ENCODE peak calls at places on chromosomes 6 and 20, in seven cellular contexts. One of them, this sample, is unnamed.

GRCh38 chr6:164826831-164827468 is 482.5 kb downstream of the C6orf118 start:
- DNase-seq in breast epithelium: no peak
- DNase-seq in transverse colon: no peak
- DNase-seq in stomach: no peak
- DNase-seq in GM12878: no peak
- DNase-seq in sigmoid colon: no peak
- DNase-seq in GM23338: no peak
- DNase-seq in this sample: no peak

GRCh38 chr6:75024796-75025195 is 181.1 kb downstream of the COL12A1 start:
- DNase-seq in transverse colon: no peak
- DNase-seq in breast epithelium: no peak
- DNase-seq in stomach: no peak
- DNase-seq in sigmoid colon: no peak
- DNase-seq in GM12878: no peak
- DNase-seq in GM23338: no peak
- DNase-seq in this sample: no peak

GRCh38 chr20:39222102-39222501 is 260.0 kb downstream of the DHX35 start:
- DNase-seq in GM23338: peak; percentile 5
- DNase-seq in GM12878: no peak
- DNase-seq in transverse colon: no peak
- DNase-seq in sigmoid colon: no peak
- DNase-seq in stomach: no peak
- DNase-seq in breast epithelium: no peak
- DNase-seq in this sample: no peak

GRCh38 chr6:14930366-14930989 is 315.4 kb upstream of the JARID2 start:
- DNase-seq in sigmoid colon: no peak
- DNase-seq in breast epithelium: no peak
- DNase-seq in GM12878: no peak
- DNase-seq in stomach: peak; percentile 55
- DNase-seq in GM23338: no peak
- DNase-seq in transverse colon: peak; percentile 48
- DNase-seq in this sample: no peak

GRCh38 chr6:144379356-144379755 is 94.2 kb downstream of the UTRN start:
- DNase-seq in sigmoid colon: no peak
- DNase-seq in GM23338: no peak
- DNase-seq in stomach: no peak
- DNase-seq in transverse colon: no peak
- DNase-seq in breast epithelium: no peak
- DNase-seq in GM12878: no peak
- DNase-seq in this sample: no peak

GRCh38 chr6:135939216-135939610 is 87.7 kb downstream of the PDE7B start:
- DNase-seq in GM23338: no peak
- DNase-seq in stomach: no peak
- DNase-seq in breast epithelium: no peak
- DNase-seq in GM12878: no peak
- DNase-seq in sigmoid colon: no peak
- DNase-seq in transverse colon: no peak
- DNase-seq in this sample: no peak

GRCh38 chr20:32538526-32538918 is 46.6 kb downstream of the NOL4L start:
- DNase-seq in transverse colon: no peak
- DNase-seq in GM23338: peak; percentile 70
- DNase-seq in stomach: no peak
- DNase-seq in GM12878: no peak
- DNase-seq in breast epithelium: no peak
- DNase-seq in sigmoid colon: no peak
- DNase-seq in this sample: no peak

GRCh38 chr20:63356511-63356910 is 4.6 kb downstream of the CHRNA4 start:
- DNase-seq in breast epithelium: no peak
- DNase-seq in stomach: no peak
- DNase-seq in transverse colon: no peak
- DNase-seq in GM12878: no peak
- DNase-seq in sigmoid colon: no peak
- DNase-seq in GM23338: no peak
- DNase-seq in this sample: no peak

GRCh38 chr20:8399963-8400362 is 267.9 kb downstream of the PLCB1 start:
- DNase-seq in breast epithelium: no peak
- DNase-seq in sigmoid colon: no peak
- DNase-seq in stomach: no peak
- DNase-seq in GM12878: peak; percentile 92
- DNase-seq in transverse colon: no peak
- DNase-seq in GM23338: no peak
- DNase-seq in this sample: no peak

GRCh38 chr6:19719691-19720127 is 117.5 kb upstream of the ID4 start:
- DNase-seq in sigmoid colon: no peak
- DNase-seq in stomach: no peak
- DNase-seq in GM12878: no peak
- DNase-seq in breast epithelium: no peak
- DNase-seq in transverse colon: no peak
- DNase-seq in GM23338: peak; percentile 76
- DNase-seq in this sample: no peak

GRCh38 chr6:95143408-95144180 is 433.7 kb upstream of the MANEA start:
- DNase-seq in breast epithelium: no peak
- DNase-seq in GM23338: no peak
- DNase-seq in sigmoid colon: no peak
- DNase-seq in GM12878: no peak
- DNase-seq in stomach: no peak
- DNase-seq in transverse colon: no peak
- DNase-seq in this sample: no peak

GRCh38 chr6:161443868-161444267 is 170.0 kb upstream of the AGPAT4 start:
- DNase-seq in sigmoid colon: no peak
- DNase-seq in GM12878: no peak
- DNase-seq in GM23338: peak; percentile 84
- DNase-seq in transverse colon: no peak
- DNase-seq in stomach: no peak
- DNase-seq in breast epithelium: no peak
- DNase-seq in this sample: no peak

GRCh38 chr20:17722493-17723300 is 22.9 kb downstream of the BANF2 start:
- DNase-seq in GM23338: no peak
- DNase-seq in transverse colon: no peak
- DNase-seq in GM12878: no peak
- DNase-seq in stomach: no peak
- DNase-seq in breast epithelium: no peak
- DNase-seq in sigmoid colon: no peak
- DNase-seq in this sample: no peak

GRCh38 chr20:21033817-21034216 is 72.3 kb downstream of the LINC00237 start:
- DNase-seq in transverse colon: no peak
- DNase-seq in sigmoid colon: no peak
- DNase-seq in stomach: no peak
- DNase-seq in GM23338: peak; percentile 15
- DNase-seq in GM12878: no peak
- DNase-seq in breast epithelium: no peak
- DNase-seq in this sample: no peak

GRCh38 chr6:66032626-66033025 is 325.6 kb upstream of the EYS start:
- DNase-seq in breast epithelium: no peak
- DNase-seq in stomach: no peak
- DNase-seq in transverse colon: no peak
- DNase-seq in GM12878: no peak
- DNase-seq in GM23338: no peak
- DNase-seq in sigmoid colon: no peak
- DNase-seq in this sample: no peak

GRCh38 chr6:7203939-7204338 is 96.2 kb downstream of the RREB1 start:
- DNase-seq in stomach: no peak
- DNase-seq in breast epithelium: no peak
- DNase-seq in GM23338: no peak
- DNase-seq in sigmoid colon: no peak
- DNase-seq in GM12878: no peak
- DNase-seq in transverse colon: no peak
- DNase-seq in this sample: no peak

GRCh38 chr20:50278684-50279531 is 88.3 kb downstream of the CEBPB start:
- DNase-seq in GM12878: no peak
- DNase-seq in breast epithelium: no peak
- DNase-seq in GM23338: peak; percentile 33
- DNase-seq in stomach: peak; percentile 89
- DNase-seq in transverse colon: peak; percentile 82
- DNase-seq in sigmoid colon: peak; percentile 81
- DNase-seq in this sample: no peak

GRCh38 chr6:143449731-143450452 is 603 bp downstream of the ADAT2 start:
- DNase-seq in GM12878: peak; percentile 53
- DNase-seq in transverse colon: peak; percentile 23
- DNase-seq in breast epithelium: no peak
- DNase-seq in stomach: no peak
- DNase-seq in sigmoid colon: no peak
- DNase-seq in GM23338: peak; percentile 24
- DNase-seq in this sample: no peak

GRCh38 chr6:26140254-26140966 is 53.2 kb downstream of the HFE start:
- DNase-seq in transverse colon: no peak
- DNase-seq in GM23338: no peak
- DNase-seq in sigmoid colon: no peak
- DNase-seq in breast epithelium: no peak
- DNase-seq in GM12878: no peak
- DNase-seq in stomach: no peak
- DNase-seq in this sample: no peak

GRCh38 chr20:36848677-36849076 is 27.3 kb upstream of the TLDC2 start:
- DNase-seq in sigmoid colon: no peak
- DNase-seq in GM12878: no peak
- DNase-seq in stomach: no peak
- DNase-seq in transverse colon: no peak
- DNase-seq in breast epithelium: no peak
- DNase-seq in GM23338: no peak
- DNase-seq in this sample: no peak

GRCh38 chr20:36850759-36851158 is 25.2 kb upstream of the TLDC2 start:
- DNase-seq in transverse colon: no peak
- DNase-seq in breast epithelium: no peak
- DNase-seq in GM12878: no peak
- DNase-seq in GM23338: no peak
- DNase-seq in sigmoid colon: no peak
- DNase-seq in stomach: no peak
- DNase-seq in this sample: no peak

GRCh38 chr20:36848078-36848660 is 27.8 kb upstream of the TLDC2 start:
- DNase-seq in stomach: no peak
- DNase-seq in breast epithelium: no peak
- DNase-seq in GM12878: no peak
- DNase-seq in sigmoid colon: peak; percentile 93
- DNase-seq in transverse colon: no peak
- DNase-seq in GM23338: no peak
- DNase-seq in this sample: no peak

GRCh38 chr20:36847710-36848040 is 28.3 kb upstream of the TLDC2 start:
- DNase-seq in sigmoid colon: no peak
- DNase-seq in transverse colon: no peak
- DNase-seq in GM23338: no peak
- DNase-seq in GM12878: no peak
- DNase-seq in stomach: no peak
- DNase-seq in breast epithelium: no peak
- DNase-seq in this sample: no peak

DNA sequence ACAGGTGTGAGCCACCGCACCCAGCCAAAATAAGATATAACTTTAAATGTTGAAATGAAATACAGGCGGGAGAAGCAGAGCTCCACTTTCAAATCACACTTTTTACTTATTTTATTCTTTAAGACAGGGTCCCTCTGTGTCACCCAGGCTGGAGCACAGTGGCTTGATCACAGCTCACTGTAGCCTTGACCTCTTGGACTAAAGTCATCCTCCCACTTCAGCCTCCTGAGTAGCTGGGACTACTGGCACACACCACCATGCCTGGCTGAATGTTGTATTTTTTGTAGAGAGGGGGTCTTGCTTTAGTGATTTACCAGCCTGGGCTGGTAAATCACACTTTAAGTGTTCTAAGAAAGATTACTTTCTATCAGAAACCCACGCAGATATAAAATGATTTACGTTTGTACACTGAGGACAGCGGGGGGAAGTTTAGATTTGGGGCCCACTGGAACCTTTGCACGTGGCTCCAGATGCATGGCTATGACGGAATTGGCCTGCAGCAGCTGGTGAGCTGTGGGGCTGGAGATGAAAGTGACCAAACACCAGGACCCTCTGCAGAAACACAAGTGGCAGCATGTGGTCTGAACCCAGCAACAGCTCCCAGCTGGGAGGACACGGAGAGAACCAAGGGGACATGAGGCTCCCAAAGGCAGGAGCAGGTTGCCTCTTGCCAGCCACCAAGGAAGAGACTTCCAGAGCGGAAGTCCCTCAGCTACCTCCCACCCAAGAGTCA is 26.4 kb upstream of the TLDC2 start:
- DNase-seq in GM12878: no peak
- DNase-seq in GM23338: no peak
- DNase-seq in stomach: no peak
- DNase-seq in breast epithelium: no peak
- DNase-seq in sigmoid colon: no peak
- DNase-seq in transverse colon: no peak
- DNase-seq in this sample: no peak
- H3K4me1 ChIP-seq in GM12878: peaks cover 64% of the 10 kb centered on the region
- H3K4me1 ChIP-seq in GM23338: no peaks in the 10 kb centered on the region
- H3K4me1 ChIP-seq in stomach: peaks cover 53% of the 10 kb centered on the region
- H3K4me1 ChIP-seq in breast epithelium: peaks cover 4% of the 10 kb centered on the region
- H3K4me1 ChIP-seq in sigmoid colon: no peaks in the 10 kb centered on the region
- H3K4me1 ChIP-seq in transverse colon: peaks cover 22% of the 10 kb centered on the region
- H3K4me1 ChIP-seq in this sample: no peaks in the 10 kb centered on the region

GRCh38 chr6:157358287-157358686 is 22.7 kb upstream of the ZDHHC14 start:
- DNase-seq in sigmoid colon: no peak
- DNase-seq in transverse colon: no peak
- DNase-seq in breast epithelium: no peak
- DNase-seq in stomach: no peak
- DNase-seq in GM12878: no peak
- DNase-seq in GM23338: no peak
- DNase-seq in this sample: no peak
- TF ChIP-seq POLR2AphosphoS5 in sigmoid colon: no peak
- TF ChIP-seq POLR2AphosphoS5 in transverse colon: no peak
- TF ChIP-seq POLR2AphosphoS5 in breast epithelium: no peak
- TF ChIP-seq POLR2AphosphoS5 in stomach: no peak
- TF ChIP-seq POLR2AphosphoS5 in GM12878: no peak
- TF ChIP-seq POLR2AphosphoS5 in GM23338: no peak
- TF ChIP-seq POLR2AphosphoS5 in this sample: no peak

GRCh38 chr6:157562997-157563396 is 182.0 kb downstream of the ZDHHC14 start:
- DNase-seq in GM12878: no peak
- DNase-seq in GM23338: no peak
- DNase-seq in sigmoid colon: no peak
- DNase-seq in transverse colon: no peak
- DNase-seq in breast epithelium: no peak
- DNase-seq in stomach: no peak
- DNase-seq in this sample: no peak
- H3K4me1 ChIP-seq in GM12878: peaks cover 59% of the 10 kb centered on the region
- H3K4me1 ChIP-seq in GM23338: no peaks in the 10 kb centered on the region
- H3K4me1 ChIP-seq in sigmoid colon: no peaks in the 10 kb centered on the region
- H3K4me1 ChIP-seq in transverse colon: no peaks in the 10 kb centered on the region
- H3K4me1 ChIP-seq in breast epithelium: no peaks in the 10 kb centered on the region
- H3K4me1 ChIP-seq in stomach: no peaks in the 10 kb centered on the region
- H3K4me1 ChIP-seq in this sample: no peaks in the 10 kb centered on the region

GRCh38 chr6:111752476-111752875 is 120.8 kb downstream of the FYN start:
- DNase-seq in sigmoid colon: no peak
- DNase-seq in GM12878: no peak
- DNase-seq in transverse colon: no peak
- DNase-seq in stomach: no peak
- DNase-seq in GM23338: no peak
- DNase-seq in breast epithelium: no peak
- DNase-seq in this sample: no peak

GRCh38 chr6:111748247-111748647 is 125.0 kb downstream of the FYN start:
- DNase-seq in stomach: no peak
- DNase-seq in GM23338: no peak
- DNase-seq in sigmoid colon: no peak
- DNase-seq in GM12878: no peak
- DNase-seq in transverse colon: no peak
- DNase-seq in breast epithelium: no peak
- DNase-seq in this sample: no peak

GRCh38 chr6:111750147-111750546 is 123.1 kb downstream of the FYN start:
- DNase-seq in breast epithelium: no peak
- DNase-seq in stomach: no peak
- DNase-seq in GM23338: no peak
- DNase-seq in sigmoid colon: no peak
- DNase-seq in transverse colon: no peak
- DNase-seq in GM12878: no peak
- DNase-seq in this sample: no peak

GRCh38 chr6:111753573-111753972 is 119.7 kb downstream of the FYN start:
- DNase-seq in transverse colon: no peak
- DNase-seq in breast epithelium: no peak
- DNase-seq in sigmoid colon: no peak
- DNase-seq in GM12878: no peak
- DNase-seq in GM23338: no peak
- DNase-seq in stomach: no peak
- DNase-seq in this sample: no peak

GRCh38 chr6:111750753-111751684 is 122.2 kb downstream of the FYN start:
- DNase-seq in stomach: no peak
- DNase-seq in transverse colon: peak; percentile 33
- DNase-seq in GM12878: no peak
- DNase-seq in GM23338: peak; percentile 92
- DNase-seq in sigmoid colon: no peak
- DNase-seq in breast epithelium: no peak
- DNase-seq in this sample: no peak
- TF ChIP-seq POLR2AphosphoS5 in stomach: no peak
- TF ChIP-seq POLR2AphosphoS5 in transverse colon: no peak
- TF ChIP-seq POLR2AphosphoS5 in GM12878: peak; percentile 34
- TF ChIP-seq POLR2AphosphoS5 in GM23338: no peak
- TF ChIP-seq POLR2AphosphoS5 in sigmoid colon: no peak
- TF ChIP-seq POLR2AphosphoS5 in breast epithelium: no peak
- TF ChIP-seq POLR2AphosphoS5 in this sample: no peak

This sample was measured in Panc1.